ENCODE peak calls at places on chromosomes 1 and 21, in eight cellular contexts. E is anterior cingulate cortex; C is HT-29; J is MCF 10A; Y is K562; D is esophagus squamous epithelium; A is CD8-positive, alpha-beta memory T cell; G is thoracic aorta. L is an unnamed sample.

GRCh38 chr1:96060621-96061020 is 661.0 kb upstream of the PTBP2 start:
- DNase-seq in E (no peak), C (no peak), J (no peak), Y (no peak), D (no peak), A (no peak), G (no peak), L (no peak)

GRCh38 chr1:63557365-63557987 is 34.2 kb downstream of the EFCAB7 start:
- DNase-seq in E (no peak), C (peak; percentile 59), J (peak; percentile 51), Y (peak; percentile 50), D (no peak), A (no peak), G (no peak), L (no peak)

GRCh38 chr1:169595764-169596711 is 9.8 kb upstream of the F5 start:
- DNase-seq in E (no peak), C (peak; percentile 43), J (peak; percentile 60), Y (no peak), D (no peak), A (no peak), G (no peak), L (no peak)

GRCh38 chr1:37127254-37127748 is 93.0 kb upstream of the GRIK3 start:
- DNase-seq in E (no peak), C (no peak), J (no peak), Y (no peak), D (no peak), A (no peak), G (no peak), L (no peak)

GRCh38 chr1:229019647-229020281 is 251.1 kb upstream of the RAB4A start:
- DNase-seq in E (no peak), C (peak; percentile 42), J (peak; percentile 75), Y (no peak), D (no peak), A (no peak), G (no peak), L (no peak)

GRCh38 chr1:113792986-113793385 is 19.3 kb downstream of the RSBN1 start:
- DNase-seq in E (no peak), C (no peak), J (no peak), Y (no peak), D (no peak), A (no peak), G (no peak), L (no peak)

GRCh38 chr1:5506634-5507033 is 485.6 kb downstream of the NPHP4 start:
- DNase-seq in E (no peak), C (no peak), J (no peak), Y (no peak), D (no peak), A (no peak), G (no peak), L (no peak)

GRCh38 chr1:206770531-206771352 is at the start of gene IL19:
- DNase-seq in E (no peak), C (no peak), J (peak; percentile 28), Y (peak; percentile 37), D (no peak), A (no peak), G (no peak), L (no peak)

GRCh38 chr1:225876900-225877510 is 5.2 kb downstream of the TMEM63A start:
- DNase-seq in E (no peak), C (no peak), J (no peak), Y (no peak), D (no peak), A (no peak), G (no peak), L (no peak)

GRCh38 chr1:119920104-119920968 is 24.0 kb upstream of the ADAM30 start:
- DNase-seq in E (no peak), C (no peak), J (no peak), Y (peak; percentile 35), D (no peak), A (no peak), G (no peak), L (no peak)

GRCh38 chr1:29292344-29292743 is 56.0 kb downstream of the PTPRU start:
- DNase-seq in E (no peak), C (no peak), J (no peak), Y (no peak), D (no peak), A (no peak), G (no peak), L (no peak)

GRCh38 chr1:183243190-183244065 is 57.4 kb downstream of the LAMC2 start:
- DNase-seq in E (no peak), C (no peak), J (peak; percentile 62), Y (no peak), D (no peak), A (no peak), G (no peak), L (no peak)

GRCh38 chr21:15491100-15491499 is 238.7 kb upstream of the USP25 start:
- DNase-seq in E (no peak), C (no peak), J (no peak), Y (no peak), D (no peak), A (no peak), G (no peak), L (no peak)

GRCh38 chr1:199855580-199855979 is 171.9 kb upstream of the NR5A2 start:
- DNase-seq in E (no peak), C (no peak), J (no peak), Y (no peak), D (no peak), A (no peak), G (no peak), L (no peak)

GRCh38 chr1:54404939-54405880 is 984 bp downstream of the SSBP3 start:
- DNase-seq in E (no peak), C (peak; percentile 40), J (no peak), Y (peak; percentile 54), D (no peak), A (no peak), G (no peak), L (no peak)

GRCh38 chr1:210252621-210253041 is 20.0 kb downstream of the SERTAD4 start:
- DNase-seq in E (no peak), C (no peak), J (no peak), Y (no peak), D (no peak), A (no peak), G (no peak), L (no peak)

GRCh38 chr1:178093958-178094751 is at the start of gene RASAL2:
- DNase-seq in E (peak; percentile 66), C (peak; percentile 71), J (peak; percentile 75), Y (peak; percentile 57), D (no peak), A (no peak), G (peak; percentile 3), L (no peak)

GRCh38 chr1:106912146-106912545 is 144.3 kb upstream of the PRMT6 start:
- DNase-seq in E (no peak), C (no peak), J (no peak), Y (no peak), D (no peak), A (no peak), G (no peak), L (no peak)

GRCh38 chr1:211935448-211935970 is 99.8 kb downstream of the INTS7 start:
- DNase-seq in E (no peak), C (no peak), J (no peak), Y (no peak), D (no peak), A (no peak), G (no peak), L (no peak)

GRCh38 chr1:40939320-40940059 is 40.0 kb upstream of the CTPS1 start:
- DNase-seq in E (no peak), C (peak; percentile 47), J (peak; percentile 71), Y (peak; percentile 83), D (no peak), A (no peak), G (no peak), L (no peak)

GRCh38 chr1:204366759-204367158 is 7.0 kb upstream of the PLEKHA6 start:
- DNase-seq in E (no peak), C (no peak), J (peak; percentile 70), Y (peak; percentile 32), D (no peak), A (no peak), G (no peak), L (no peak)

GRCh38 chr1:2208309-2209239 is 14.0 kb upstream of the FAAP20 start:
- DNase-seq in E (no peak), C (peak; percentile 53), J (peak; percentile 96), Y (no peak), D (no peak), A (no peak), G (peak; percentile 94), L (no peak)

GRCh38 chr1:23216771-23217420 is 406 bp downstream of the HTR1D start:
- DNase-seq in E (no peak), C (no peak), J (peak; percentile 16), Y (peak; percentile 41), D (no peak), A (no peak), G (no peak), L (no peak)

GRCh38 chr1:26067432-26067911 is at the start of gene TRIM63:
- DNase-seq in E (no peak), C (no peak), J (no peak), Y (no peak), D (no peak), A (no peak), G (no peak), L (no peak)

GRCh38 chr1:28370220-28371010 is 875 bp downstream of the PHACTR4 start:
- DNase-seq in E (no peak), C (peak; percentile 33), J (peak; percentile 45), Y (peak; percentile 55), D (no peak), A (peak; percentile 6), G (no peak), L (no peak)

GRCh38 chr1:226086776-226087175 is 24.3 kb downstream of the H3-3A start:
- DNase-seq in E (no peak), C (no peak), J (no peak), Y (no peak), D (no peak), A (no peak), G (no peak), L (no peak)

GRCh38 chr1:168234846-168235547 is 9.2 kb downstream of the SFT2D2 start:
- DNase-seq in E (no peak), C (peak; percentile 64), J (peak; percentile 84), Y (peak; percentile 77), D (no peak), A (peak; percentile 22), G (no peak), L (peak; percentile 38)

GRCh38 chr1:64495878-64496277 is 25.9 kb downstream of the CACHD1 start:
- DNase-seq in E (no peak), C (peak; percentile 7), J (no peak), Y (no peak), D (no peak), A (no peak), G (no peak), L (no peak)

GRCh38 chr1:247482747-247483146 is 24.8 kb upstream of the OR2B11 start:
- DNase-seq in E (no peak), C (no peak), J (peak; percentile 79), Y (no peak), D (no peak), A (no peak), G (no peak), L (no peak)

GRCh38 chr1:70754711-70755110 is 292.9 kb downstream of the PTGER3 start:
- DNase-seq in E (no peak), C (no peak), J (no peak), Y (peak; percentile 28), D (no peak), A (no peak), G (no peak), L (no peak)

GRCh38 chr1:214496126-214496525 is 55.3 kb downstream of the PTPN14 start:
- DNase-seq in E (no peak), C (no peak), J (no peak), Y (no peak), D (no peak), A (no peak), G (no peak), L (no peak)

GRCh38 chr1:168092566-168093355 is 44.0 kb downstream of the GPR161 start:
- DNase-seq in E (no peak), C (peak; percentile 31), J (peak; percentile 57), Y (peak; percentile 34), D (no peak), A (no peak), G (no peak), L (no peak)

GRCh38 chr1:57404914-57405313 is 18.9 kb downstream of the DAB1 start:
- DNase-seq in E (no peak), C (no peak), J (no peak), Y (no peak), D (no peak), A (no peak), G (no peak), L (no peak)

GRCh38 chr1:111192643-111193519 is 7.6 kb downstream of the DENND2D start:
- DNase-seq in E (no peak), C (no peak), J (no peak), Y (no peak), D (no peak), A (no peak), G (no peak), L (no peak)